ENCODE peak calls at places on chromosomes 16 and 17, in nine cellular contexts. X is kidney; V is cardiac fibroblast; Q is activated CD8-positive, alpha-beta T cell treated with anti-CD3 and anti-CD28 coated beads for 36 hours; E is endothelial cell; I is B cell; J is HFF-Myc; K is RWPE1; D is HFFc6. M is an unnamed sample.

GRCh38 chr16:10931133-10931532 is 11.1 kb downstream of the DEXI start:
- DNase-seq in K (no peak), J (no peak), V (no peak), X (no peak), E (no peak), Q (no peak), I (no peak), D (no peak), M (no peak)

GRCh38 chr16:10828851-10829331 is 10.3 kb upstream of the TVP23A start:
- DNase-seq in J (peak; percentile 30), D (peak; percentile 61), Q (no peak), V (peak; percentile 99), I (no peak), K (peak; percentile 66), X (peak; percentile 97), E (no peak), M (peak; percentile 60)

GRCh38 chr16:13390093-13390985 is 488.9 kb downstream of the SHISA9 start:
- DNase-seq in E (no peak), D (no peak), V (no peak), Q (no peak), K (no peak), I (no peak), X (no peak), J (no peak), M (no peak)

GRCh38 chr16:10502766-10503165 is 77.6 kb downstream of the EMP2 start:
- DNase-seq in J (no peak), D (no peak), X (no peak), Q (no peak), K (no peak), I (no peak), E (no peak), V (no peak), M (no peak)

GRCh38 chr17:31092475-31093064 is 2.2 kb upstream of the NF1 start:
- DNase-seq in J (no peak), Q (no peak), X (no peak), V (no peak), D (no peak), E (no peak), K (no peak), I (no peak), M (no peak)

GRCh38 chr17:33469911-33470310 is 176.8 kb upstream of the ASIC2 start:
- DNase-seq in K (peak; percentile 66), E (no peak), I (no peak), D (peak; percentile 38), Q (no peak), V (peak; percentile 56), J (peak; percentile 5), X (peak; percentile 49), M (peak; percentile 88)

GRCh38 chr17:37659887-37660286 is 16.6 kb upstream of the DDX52 start:
- DNase-seq in X (no peak), J (no peak), E (no peak), I (no peak), D (no peak), K (no peak), V (no peak), Q (no peak), M (no peak)

GRCh38 chr16:50737420-50737959 is 4.4 kb upstream of the CYLD start:
- DNase-seq in V (no peak), E (no peak), I (no peak), Q (no peak), J (no peak), K (no peak), D (no peak), X (no peak), M (no peak)

GRCh38 chr16:1825864-1826690 is 548 bp downstream of the HAGH start:
- DNase-seq in Q (peak; percentile 72), D (peak; percentile 6), K (no peak), X (peak; percentile 76), E (peak; percentile 61), I (peak; percentile 59), J (no peak), V (peak; percentile 8), M (no peak)

GRCh38 chr17:6910987-6911603 is 79.6 kb upstream of the TEKT1 start:
- DNase-seq in I (no peak), J (peak; percentile 15), K (peak; percentile 49), E (no peak), V (peak; percentile 65), Q (no peak), D (peak; percentile 50), X (no peak), M (peak; percentile 73)

GRCh38 chr16:48384982-48385271 is 286 bp downstream of the SIAH1 start:
- DNase-seq in K (peak; percentile 39), X (no peak), V (peak; percentile 69), J (no peak), Q (no peak), D (no peak), I (no peak), E (no peak), M (peak; percentile 48)

GRCh38 chr17:27545562-27546229 is 85.3 kb upstream of the LGALS9 start:
- DNase-seq in X (no peak), I (no peak), D (no peak), V (no peak), Q (no peak), J (no peak), E (no peak), K (no peak), M (no peak)

GRCh38 chr16:87384162-87384999 is 805 bp upstream of the FBXO31 start:
- DNase-seq in Q (no peak), E (peak; percentile 55), K (peak; percentile 26), V (no peak), X (peak; percentile 91), D (no peak), J (no peak), I (no peak), M (no peak)

GRCh38 chr16:35102780-35103403 is 1643.5 kb downstream of the TP53TG3F start:
- DNase-seq in V (no peak), X (no peak), D (no peak), J (no peak), K (no peak), Q (peak; percentile 16), E (no peak), I (no peak), M (no peak)

GRCh38 chr16:89460556-89460955 is 29.8 kb downstream of the ANKRD11 start:
- DNase-seq in K (no peak), E (no peak), X (no peak), I (no peak), V (no peak), Q (no peak), J (no peak), D (no peak), M (no peak)

GRCh38 chr16:6841392-6841791 is 491.3 kb upstream of the RBFOX1 start:
- DNase-seq in D (no peak), Q (no peak), I (no peak), V (no peak), K (no peak), J (no peak), E (no peak), X (no peak), M (no peak)

GRCh38 chr17:22454070-22454999 is 762.0 kb downstream of the KCNJ18 start:
- DNase-seq in Q (no peak), V (no peak), K (no peak), I (no peak), J (no peak), E (no peak), X (no peak), D (no peak), M (no peak)
- TF ChIP-seq CTCF in Q (no peak), V (no peak), K (no peak), I (no peak), J (no peak), E (no peak), X (no peak), D (no peak), M (no peak)

GRCh38 chr17:45160505-45161287 is 979 bp upstream of the HEXIM2 start:
- DNase-seq in Q (peak; percentile 59), D (peak; percentile 36), X (peak; percentile 94), I (peak; percentile 67), J (no peak), E (peak; percentile 78), V (peak; percentile 80), K (no peak), M (peak; percentile 74)

GRCh38 chr17:45150911-45151809 is 2.9 kb downstream of the HEXIM1 start:
- DNase-seq in X (no peak), Q (no peak), E (no peak), K (no peak), I (peak; percentile 35), J (no peak), V (no peak), D (no peak), M (no peak)

GRCh38 chr17:45156242-45156641 is 5.4 kb upstream of the HEXIM2 start:
- DNase-seq in J (no peak), E (no peak), V (no peak), D (no peak), K (no peak), Q (no peak), X (no peak), I (no peak), M (no peak)

GRCh38 chr17:45155029-45155428 is 6.6 kb upstream of the HEXIM2 start:
- DNase-seq in D (no peak), Q (peak; percentile 55), I (no peak), V (no peak), X (peak; percentile 10), K (no peak), E (no peak), J (no peak), M (no peak)

DNA sequence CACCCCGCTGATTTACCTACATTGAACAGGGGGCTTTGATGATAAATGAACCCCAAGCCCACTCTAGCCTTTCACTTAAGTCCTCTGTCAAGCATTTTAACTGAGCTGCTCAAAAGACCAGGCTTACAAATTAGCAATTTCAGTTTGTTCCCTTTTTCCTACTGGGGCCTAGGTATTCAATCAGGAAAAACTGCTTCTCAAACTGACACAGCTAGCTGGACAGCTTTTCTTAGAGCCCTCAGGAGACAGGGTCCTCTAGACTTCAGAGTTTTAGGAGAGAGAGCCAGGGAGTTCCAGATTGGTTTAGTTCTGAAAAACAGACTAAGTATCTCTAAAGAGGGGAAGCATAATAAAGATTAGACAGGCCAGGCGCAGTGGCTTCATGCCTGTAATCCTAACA is 6.2 kb upstream of the HEXIM2 start:
- DNase-seq in Q (no peak), K (no peak), D (no peak), I (no peak), X (no peak), V (no peak), J (no peak), E (no peak), M (no peak)
- TF ChIP-seq CTCF in Q (no peak), K (no peak), D (no peak), I (no peak), X (no peak), V (no peak), J (no peak), E (no peak), M (no peak)

GRCh38 chr16:21101631-21102420 is 48.8 kb downstream of the DNAH3 start:
- DNase-seq in J (no peak), D (peak; percentile 25), K (peak; percentile 34), V (peak; percentile 46), E (peak; percentile 28), Q (peak; percentile 29), X (no peak), I (no peak), M (peak; percentile 49)
- TF ChIP-seq CTCF in J (peak; percentile 27), D (peak; percentile 75), K (peak; percentile 24), V (peak; percentile 67), E (no peak), Q (peak; percentile 28), X (peak; percentile 24), I (no peak), M (peak; percentile 66)

DNA sequence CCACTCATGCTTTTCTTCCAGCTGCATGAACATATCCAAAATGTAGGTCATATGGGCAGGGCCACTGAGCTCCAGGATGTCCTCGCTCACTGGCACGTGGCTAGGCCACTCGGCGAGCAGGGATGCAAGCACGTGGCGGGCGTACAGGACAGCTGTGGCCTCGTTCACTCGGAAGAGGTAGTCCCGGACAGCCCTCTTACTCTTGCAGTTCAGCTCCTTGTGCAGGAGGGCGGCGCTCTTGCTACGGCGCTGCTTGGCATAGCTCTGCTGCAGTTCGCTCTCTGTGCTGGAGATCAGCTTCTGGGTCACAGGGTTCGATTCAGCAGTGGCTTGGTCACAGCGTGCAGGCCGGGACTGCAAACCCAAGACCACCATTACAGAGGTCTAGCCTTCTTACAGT is 53.1 kb upstream of the ATP2A3 start:
- DNase-seq in K (no peak), D (no peak), Q (no peak), V (no peak), E (no peak), I (no peak), X (no peak), J (no peak), M (no peak)
- TF ChIP-seq CTCF in K (no peak), D (peak; percentile 58), Q (peak; percentile 34), V (no peak), E (peak; percentile 26), I (no peak), X (no peak), J (no peak), M (peak; percentile 19)